ENCODE peak calls at places on chromosomes 12 and 14, in ten cellular contexts. S is stomach; Q is AG10803; K is lower leg skin; W is epithelial cell of esophagus; U is heart right ventricle; Z is psoas muscle; D is WERI-Rb-1; V is AG09309; Y is CD8-positive, alpha-beta T cell. G is an unnamed sample.

GRCh38 chr14:100281286-100282082 is 24.8 kb downstream of the SLC25A29 start:
- DNase-seq in Y (no peak), D (no peak), Z (no peak), K (no peak), W (peak), S (peak), V (no peak), U (no peak), Q (no peak), G (no peak)

GRCh38 chr12:7989827-7990491 is 42.6 kb upstream of the FOXJ2 start:
- DNase-seq in K (peak), S (peak), Z (no peak), Q (no peak), W (no peak), V (no peak), D (no peak), U (peak), Y (peak), G (no peak)

GRCh38 chr12:89836026-89836425 is 127.4 kb upstream of the ATP2B1 start:
- DNase-seq in Y (no peak), D (no peak), W (peak), V (no peak), Q (no peak), S (no peak), Z (no peak), U (no peak), K (no peak), G (no peak)

GRCh38 chr14:99572173-99572999 is 31.6 kb downstream of the CCDC85C start:
- DNase-seq in W (no peak), Q (no peak), U (no peak), Y (no peak), V (no peak), S (no peak), K (no peak), D (peak), Z (no peak), G (no peak)

GRCh38 chr12:63826002-63826585 is 18.4 kb upstream of the SRGAP1 start:
- DNase-seq in K (no peak), U (no peak), Y (no peak), V (peak), Q (peak), S (no peak), D (no peak), Z (no peak), W (peak), G (peak)

GRCh38 chr14:67641902-67642749 is 22.4 kb downstream of the ARG2 start:
- DNase-seq in Z (no peak), S (no peak), D (no peak), U (no peak), K (no peak), Y (no peak), Q (no peak), V (no peak), W (no peak), G (no peak)

GRCh38 chr12:118307069-118307954 is 65.4 kb downstream of the TAOK3 start:
- DNase-seq in V (peak), W (peak), Q (peak), Y (no peak), D (no peak), U (peak), K (no peak), S (no peak), Z (no peak), G (peak)

GRCh38 chr14:92215579-92215978 is 93.8 kb downstream of the CPSF2 start:
- DNase-seq in U (no peak), K (no peak), Y (no peak), V (no peak), Q (peak), S (no peak), W (peak), Z (no peak), D (no peak), G (no peak)

GRCh38 chr14:81818271-81818670 is 284.6 kb upstream of the SEL1L start:
- DNase-seq in Z (no peak), D (no peak), S (no peak), Y (no peak), W (no peak), Q (no peak), V (no peak), K (no peak), U (no peak), G (no peak)

GRCh38 chr14:32933943-32934890 is 4.5 kb upstream of the NPAS3 start:
- DNase-seq in Z (peak), U (no peak), W (no peak), V (no peak), Y (no peak), Q (peak), D (peak), K (no peak), S (no peak), G (peak)

GRCh38 chr14:23352506-23353432 is at the start of gene SLC22A17:
- DNase-seq in Z (peak), Q (peak), V (peak), W (peak), U (peak), S (peak), K (peak), Y (peak), D (peak), G (peak)

GRCh38 chr14:92729632-92730358 is 18.6 kb downstream of the LGMN start:
- DNase-seq in Q (peak), U (no peak), W (peak), Z (no peak), S (no peak), V (peak), D (no peak), K (no peak), Y (no peak), G (peak)

GRCh38 chr14:69580009-69580577 is 5.4 kb upstream of the CCDC177 start:
- DNase-seq in V (peak), Q (peak), W (peak), K (no peak), S (peak), U (no peak), Y (no peak), Z (no peak), D (peak), G (peak)

GRCh38 chr12:71858848-71859247 is 19.3 kb downstream of the TBC1D15 start:
- DNase-seq in Q (no peak), D (no peak), Y (no peak), S (no peak), W (no peak), K (no peak), U (no peak), Z (no peak), V (no peak), G (no peak)

GRCh38 chr12:96908170-96908675 is 1.2 kb downstream of the NEDD1 start:
- DNase-seq in Y (no peak), U (no peak), K (no peak), Z (no peak), W (peak), V (no peak), S (no peak), D (no peak), Q (no peak), G (no peak)

GRCh38 chr12:131287015-131287937 is 333.6 kb downstream of the ADGRD1 start:
- DNase-seq in W (no peak), V (no peak), Y (no peak), D (no peak), Q (no peak), Z (no peak), S (no peak), K (no peak), U (peak), G (no peak)

GRCh38 chr14:64939817-64940190 is 2.7 kb downstream of the GPX2 start:
- DNase-seq in Z (no peak), Q (no peak), S (no peak), U (no peak), K (no peak), Y (no peak), W (no peak), V (no peak), D (no peak), G (no peak)

GRCh38 chr12:104569348-104570173 is 112.8 kb downstream of the CHST11 start:
- DNase-seq in Z (no peak), S (peak), Y (peak), K (peak), Q (no peak), U (peak), W (no peak), V (no peak), D (no peak), G (peak)

GRCh38 chr14:68728342-68729106 is 64.3 kb downstream of the ZFP36L1 start:
- DNase-seq in Q (no peak), V (no peak), S (no peak), D (no peak), Y (no peak), W (no peak), Z (no peak), U (no peak), K (no peak), G (no peak)

GRCh38 chr12:12608557-12608957 is 3.1 kb upstream of the CREBL2 start:
- DNase-seq in Y (no peak), Z (no peak), W (peak), U (no peak), D (no peak), V (no peak), S (no peak), K (no peak), Q (no peak), G (peak)

GRCh38 chr12:81255456-81255855 is 177.6 kb downstream of the ACSS3 start:
- DNase-seq in U (no peak), D (no peak), Y (no peak), S (no peak), K (no peak), Z (no peak), Q (no peak), V (no peak), W (no peak), G (no peak)

GRCh38 chr12:89933911-89934310 is 225.3 kb upstream of the ATP2B1 start:
- DNase-seq in K (no peak), U (no peak), V (peak), D (no peak), Q (peak), Z (no peak), S (no peak), Y (no peak), W (no peak), G (no peak)

GRCh38 chr14:93709249-93709648 is 79.0 kb downstream of the PRIMA1 start:
- DNase-seq in Y (no peak), Q (no peak), K (no peak), Z (no peak), V (no peak), W (no peak), S (no peak), D (no peak), U (no peak), G (no peak)

GRCh38 chr12:131908716-131909595 is 14.5 kb downstream of the ULK1 start:
- DNase-seq in Q (no peak), U (peak), Y (no peak), W (no peak), S (no peak), D (no peak), Z (no peak), V (no peak), K (no peak), G (no peak)

GRCh38 chr12:120879102-120879501 is 25.1 kb downstream of the SPPL3 start:
- DNase-seq in W (peak), U (no peak), S (no peak), Y (no peak), K (no peak), D (no peak), V (no peak), Q (no peak), Z (no peak), G (no peak)

GRCh38 chr12:70367268-70368141 is 1.4 kb downstream of the KCNMB4 start:
- DNase-seq in Y (no peak), Q (no peak), K (no peak), U (no peak), W (no peak), Z (no peak), V (no peak), D (no peak), S (no peak), G (peak)

GRCh38 chr14:64701660-64702059 is 2.6 kb upstream of the PLEKHG3 start:
- DNase-seq in K (no peak), W (no peak), S (no peak), D (no peak), Y (no peak), U (no peak), Q (no peak), Z (no peak), V (no peak), G (no peak)

GRCh38 chr14:69079188-69079742 is 73.7 kb downstream of the DCAF5 start:
- DNase-seq in S (no peak), K (no peak), Q (peak), D (no peak), U (no peak), W (peak), V (no peak), Z (no peak), Y (no peak), G (peak)

GRCh38 chr12:49233842-49234526 is 30.9 kb upstream of the TUBA1C start:
- DNase-seq in D (no peak), V (no peak), Q (no peak), Z (peak), K (peak), S (peak), W (no peak), Y (no peak), U (peak), G (no peak)

GRCh38 chr12:95303476-95303875 is 85.9 kb downstream of the VEZT start:
- DNase-seq in D (no peak), Q (peak), V (no peak), U (no peak), K (no peak), S (no peak), Z (no peak), Y (no peak), W (no peak), G (peak)

GRCh38 chr12:38771871-38772270 is 133.5 kb downstream of the CPNE8 start:
- DNase-seq in Q (no peak), K (no peak), V (no peak), D (no peak), S (no peak), U (no peak), Z (no peak), Y (no peak), W (no peak), G (peak)

GRCh38 chr12:28409892-28410291 is 219.6 kb downstream of the CCDC91 start:
- DNase-seq in K (no peak), U (no peak), W (peak), Y (no peak), Q (peak), Z (no peak), V (no peak), S (no peak), D (no peak), G (peak)

GRCh38 chr12:203462-204260 is 10.3 kb downstream of the SLC6A12 start:
- DNase-seq in S (no peak), W (no peak), V (no peak), K (no peak), Z (no peak), D (peak), Y (no peak), Q (no peak), U (no peak), G (no peak)

GRCh38 chr12:52382854-52383253 is 2.6 kb downstream of the KRT84 start:
- DNase-seq in Y (no peak), Q (no peak), K (no peak), V (no peak), Z (no peak), D (no peak), U (no peak), S (no peak), W (no peak), G (no peak)

GRCh38 chr12:8907513-8907912 is 6.8 kb upstream of the PHC1 start:
- DNase-seq in D (no peak), S (no peak), W (no peak), K (no peak), U (no peak), Z (no peak), V (no peak), Y (no peak), Q (no peak), G (no peak)

GRCh38 chr14:63203015-63203414 is 1.2 kb upstream of the RHOJ start:
- DNase-seq in S (no peak), V (no peak), Q (no peak), U (no peak), D (no peak), K (no peak), W (no peak), Y (no peak), Z (no peak), G (no peak)

GRCh38 chr14:53646925-53647324 is 309.7 kb downstream of the BMP4 start:
- DNase-seq in Y (no peak), V (no peak), Z (no peak), D (no peak), U (no peak), K (no peak), Q (no peak), W (no peak), S (no peak), G (no peak)

GRCh38 chr14:78836777-78837176 is 666.6 kb downstream of the NRXN3 start:
- DNase-seq in U (peak), Y (no peak), V (peak), D (peak), Z (peak), Q (peak), S (peak), K (no peak), W (peak), G (peak)

GRCh38 chr12:57240926-57241555 is 9.9 kb downstream of the STAC3 start:
- DNase-seq in Q (no peak), D (peak), K (no peak), W (peak), S (no peak), Z (peak), U (no peak), V (no peak), Y (no peak), G (no peak)

GRCh38 chr12:57242691-57243454 is 8.1 kb downstream of the STAC3 start:
- DNase-seq in W (peak), V (no peak), Q (no peak), Z (peak), Y (peak), D (peak), K (no peak), U (peak), S (peak), G (peak)

GRCh38 chr12:57242329-57242690 is 8.7 kb downstream of the STAC3 start:
- DNase-seq in Q (no peak), Y (no peak), K (no peak), V (no peak), Z (peak), S (peak), W (no peak), D (no peak), U (peak), G (no peak)

GRCh38 chr12:57240069-57240921 is 10.7 kb downstream of the STAC3 start:
- DNase-seq in V (no peak), Q (peak), S (peak), Z (peak), U (no peak), D (peak), K (peak), Y (peak), W (peak), G (peak)

GRCh38 chr12:57241556-57242310 is 9.3 kb downstream of the STAC3 start:
- DNase-seq in S (no peak), Y (no peak), D (no peak), V (no peak), Q (no peak), K (no peak), U (no peak), Z (peak), W (no peak), G (no peak)
- H3K4me3 ChIP-seq in S (peak), Y (no peak), D (peak), V (peak), Q (peak), K (no peak), U (no peak), Z (peak), W (no peak), G (no peak)

GRCh38 chr14:105019861-105020814 is 745 bp downstream of the CDCA4 start:
- DNase-seq in K (no peak), U (no peak), S (peak), Y (peak), Q (peak), W (peak), D (no peak), Z (peak), V (no peak), G (peak)
- TF ChIP-seq CTCF in K (no peak), U (peak), S (no peak), Y (no peak), Q (no peak), W (no peak), D (no peak), Z (no peak), V (peak), G (peak)

GRCh38 chr12:40106655-40107054 is 774 bp upstream of the SLC2A13 start:
- DNase-seq in Q (no peak), U (no peak), W (no peak), D (no peak), V (no peak), Z (no peak), S (no peak), Y (no peak), K (no peak), G (peak)
- H3K4me3 ChIP-seq in Q (no peak), U (peak), W (no peak), D (no peak), V (no peak), Z (peak), S (peak), Y (peak), K (no peak), G (peak)

DNA sequence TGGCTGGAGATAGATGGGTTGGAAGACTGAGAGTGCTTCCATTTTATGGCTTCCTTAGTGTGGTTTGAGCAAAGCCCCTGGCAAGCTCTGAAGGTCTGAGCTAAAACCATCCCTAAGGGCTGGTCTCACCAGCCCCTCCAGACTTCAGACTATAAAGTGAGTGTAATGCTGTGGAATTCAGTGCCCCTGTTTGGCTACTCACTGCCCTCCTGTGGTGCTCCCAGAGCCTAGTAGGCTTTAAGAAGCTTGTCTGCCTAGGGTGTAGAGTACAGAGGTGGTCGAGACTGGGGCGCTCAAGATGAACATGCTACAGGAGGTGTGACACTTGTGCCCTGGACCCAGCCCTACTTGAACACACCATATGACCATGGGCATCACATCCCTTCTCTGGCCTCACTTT is 246.7 kb upstream of the FKBP4 start:
- DNase-seq in Y (no peak), D (peak), V (no peak), W (no peak), Z (no peak), S (no peak), U (no peak), K (no peak), Q (no peak), G (peak)
- TF ChIP-seq CTCF in Y (no peak), D (peak), V (peak), W (no peak), Z (no peak), S (no peak), U (no peak), K (no peak), Q (peak), G (no peak)